ENCODE peak calls at places on chromosomes 4 and X, in four cellular contexts. One of them, this sample, is unnamed.

GRCh38 chr4:151142758-151143157 is 43.3 kb downstream of the RPS3A start:
- DNase-seq in SJSA1: no peak
- DNase-seq in cardiac muscle cell: no peak
- DNase-seq in A549: no peak
- DNase-seq in this sample: no peak

GRCh38 chr4:6901669-6902317 is 7.8 kb upstream of the TBC1D14 start:
- DNase-seq in SJSA1: no peak
- DNase-seq in cardiac muscle cell: no peak
- DNase-seq in A549: no peak
- DNase-seq in this sample: no peak

GRCh38 chr4:26326791-26327190 is 6.0 kb downstream of the RBPJ start:
- DNase-seq in SJSA1: peak; percentile 65
- DNase-seq in cardiac muscle cell: no peak
- DNase-seq in A549: no peak
- DNase-seq in this sample: no peak

GRCh38 chrX:130224810-130225209 is 43.9 kb downstream of the ZNF280C start:
- DNase-seq in SJSA1: no peak
- DNase-seq in cardiac muscle cell: no peak
- DNase-seq in A549: no peak
- DNase-seq in this sample: no peak

GRCh38 chr4:129446074-129446473 is 350.1 kb downstream of the C4orf33 start:
- DNase-seq in SJSA1: no peak
- DNase-seq in cardiac muscle cell: no peak
- DNase-seq in A549: no peak
- DNase-seq in this sample: peak; percentile 26

GRCh38 chr4:79472693-79473552 is 64.9 kb upstream of the GK2 start:
- DNase-seq in SJSA1: no peak
- DNase-seq in cardiac muscle cell: no peak
- DNase-seq in A549: no peak
- DNase-seq in this sample: no peak

GRCh38 chr4:89111833-89112563 is 665 bp downstream of the TIGD2 start:
- DNase-seq in SJSA1: peak; percentile 64
- DNase-seq in cardiac muscle cell: peak; percentile 35
- DNase-seq in A549: peak; percentile 69
- DNase-seq in this sample: no peak

GRCh38 chr4:132504438-132504837 is 644.7 kb upstream of the PCDH10 start:
- DNase-seq in SJSA1: no peak
- DNase-seq in cardiac muscle cell: no peak
- DNase-seq in A549: no peak
- DNase-seq in this sample: no peak

GRCh38 chr4:25861422-25861926 is 1.3 kb downstream of the SEL1L3 start:
- DNase-seq in SJSA1: no peak
- DNase-seq in cardiac muscle cell: no peak
- DNase-seq in A549: peak; percentile 12
- DNase-seq in this sample: no peak

GRCh38 chr4:153181293-153182080 is 22.8 kb upstream of the TRIM2 start:
- DNase-seq in SJSA1: peak; percentile 92
- DNase-seq in cardiac muscle cell: no peak
- DNase-seq in A549: no peak
- DNase-seq in this sample: no peak

GRCh38 chrX:50747471-50747900 is 66.5 kb downstream of the SHROOM4 start:
- DNase-seq in SJSA1: peak; percentile 45
- DNase-seq in cardiac muscle cell: peak; percentile 21
- DNase-seq in A549: peak; percentile 11
- DNase-seq in this sample: peak; percentile 21

GRCh38 chr4:77418333-77418732 is 187.3 kb upstream of the CXCL13 start:
- DNase-seq in SJSA1: no peak
- DNase-seq in cardiac muscle cell: no peak
- DNase-seq in A549: peak; percentile 23
- DNase-seq in this sample: no peak

GRCh38 chr4:85543832-85544231 is 68.9 kb downstream of the ARHGAP24 start:
- DNase-seq in SJSA1: no peak
- DNase-seq in cardiac muscle cell: no peak
- DNase-seq in A549: no peak
- DNase-seq in this sample: no peak

GRCh38 chr4:76748649-76749048 is 149.3 kb downstream of the SOWAHB start:
- DNase-seq in SJSA1: no peak
- DNase-seq in cardiac muscle cell: no peak
- DNase-seq in A549: peak; percentile 51
- DNase-seq in this sample: peak; percentile 41

DNA sequence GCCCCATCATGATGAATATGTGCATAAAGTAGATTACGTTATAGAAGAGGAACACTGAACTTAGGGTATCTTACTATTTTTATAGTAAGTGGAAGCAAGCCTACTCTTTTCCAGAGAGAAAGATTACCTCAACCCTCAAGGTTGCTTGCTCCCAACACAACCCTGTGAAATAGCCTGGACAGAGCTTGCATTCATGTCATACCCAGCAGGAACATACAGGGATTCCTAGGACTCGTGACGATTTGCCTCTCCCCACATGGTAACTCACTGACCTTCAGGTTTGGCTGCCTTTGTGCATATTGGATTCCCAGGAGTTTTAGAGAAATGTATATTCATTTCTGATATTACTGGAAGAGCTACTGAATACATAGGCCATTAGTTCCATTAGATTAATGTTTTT is 80.5 kb downstream of the BLTP1 start:
- DNase-seq in SJSA1: no peak
- DNase-seq in cardiac muscle cell: no peak
- DNase-seq in A549: no peak
- DNase-seq in this sample: no peak
- H3K4me3 ChIP-seq in SJSA1: no peak overlapping the region
- H3K4me3 ChIP-seq in cardiac muscle cell: no peak overlapping the region
- H3K4me3 ChIP-seq in A549: no peak overlapping the region
- H3K4me3 ChIP-seq in this sample: no peak overlapping the region

GRCh38 chrX:48475774-48476577 is at the start of gene FTSJ1:
- DNase-seq in SJSA1: peak; percentile 88
- DNase-seq in cardiac muscle cell: peak; percentile 70
- DNase-seq in A549: peak; percentile 90
- DNase-seq in this sample: peak; percentile 86

GRCh38 chrX:48473718-48473990 is 2.3 kb upstream of the FTSJ1 start:
- DNase-seq in SJSA1: no peak
- DNase-seq in cardiac muscle cell: no peak
- DNase-seq in A549: no peak
- DNase-seq in this sample: no peak

GRCh38 chrX:48474127-48474526 is 1.9 kb upstream of the FTSJ1 start:
- DNase-seq in SJSA1: no peak
- DNase-seq in cardiac muscle cell: no peak
- DNase-seq in A549: peak; percentile 31
- DNase-seq in this sample: peak; percentile 27

GRCh38 chrX:48475295-48475694 is 704 bp upstream of the FTSJ1 start:
- DNase-seq in SJSA1: no peak
- DNase-seq in cardiac muscle cell: no peak
- DNase-seq in A549: no peak
- DNase-seq in this sample: no peak

GRCh38 chrX:48474581-48474980 is 1.4 kb upstream of the FTSJ1 start:
- DNase-seq in SJSA1: no peak
- DNase-seq in cardiac muscle cell: no peak
- DNase-seq in A549: no peak
- DNase-seq in this sample: no peak
- H3K4me3 ChIP-seq in SJSA1: no peak overlapping the region
- H3K4me3 ChIP-seq in cardiac muscle cell: no peak overlapping the region
- H3K4me3 ChIP-seq in A549: peak overlapping the region; percentile 89
- H3K4me3 ChIP-seq in this sample: no peak overlapping the region

GRCh38 chr4:112908511-112908910 is 140.9 kb upstream of the ANK2 start:
- DNase-seq in SJSA1: no peak
- DNase-seq in cardiac muscle cell: no peak
- DNase-seq in A549: no peak
- DNase-seq in this sample: no peak

GRCh38 chr4:112905728-112906127 is 143.7 kb upstream of the ANK2 start:
- DNase-seq in SJSA1: no peak
- DNase-seq in cardiac muscle cell: no peak
- DNase-seq in A549: no peak
- DNase-seq in this sample: peak; percentile 25

DNA sequence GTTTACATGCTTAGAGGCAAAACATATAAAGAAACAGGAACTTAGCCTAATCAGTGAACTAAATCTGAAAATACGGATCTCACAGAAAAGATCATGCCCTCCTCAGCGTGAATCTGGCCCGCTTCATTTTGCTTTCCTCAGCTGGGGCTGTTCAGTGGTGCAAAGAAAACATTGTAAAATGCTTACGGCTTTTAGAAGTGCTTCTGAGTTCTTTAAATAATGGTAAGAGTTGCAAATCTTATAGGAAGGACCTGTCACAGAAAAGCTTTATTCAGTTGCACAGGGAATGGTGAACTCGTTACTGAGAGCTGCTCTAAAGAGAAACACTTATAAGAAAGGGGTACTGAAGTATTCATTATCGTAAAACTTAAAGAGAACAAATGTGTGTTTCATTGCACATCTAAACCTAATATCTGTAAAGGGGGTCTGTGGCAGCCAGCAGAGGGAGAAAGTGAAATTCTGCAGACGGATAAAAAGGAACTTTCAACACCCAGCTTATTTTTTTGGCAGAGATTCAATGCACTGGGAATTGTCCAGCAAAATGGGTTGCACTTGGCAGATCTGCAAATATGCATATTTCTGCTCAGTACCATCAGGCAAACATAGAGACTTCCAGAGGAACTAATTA is 139.2 kb upstream of the ANK2 start:
- DNase-seq in SJSA1: no peak
- DNase-seq in cardiac muscle cell: peak; percentile 17
- DNase-seq in A549: no peak
- DNase-seq in this sample: peak; percentile 34
- H3K4me3 ChIP-seq in SJSA1: no peak overlapping the region
- H3K4me3 ChIP-seq in cardiac muscle cell: no peak overlapping the region
- H3K4me3 ChIP-seq in A549: no peak overlapping the region
- H3K4me3 ChIP-seq in this sample: peak overlapping the region; percentile 55

GRCh38 chrX:153626863-153627674 is 19.9 kb upstream of the DUSP9 start:
- DNase-seq in SJSA1: no peak
- DNase-seq in cardiac muscle cell: no peak
- DNase-seq in A549: no peak
- DNase-seq in this sample: no peak
- H3K4me3 ChIP-seq in SJSA1: no peak overlapping the region
- H3K4me3 ChIP-seq in cardiac muscle cell: no peak overlapping the region
- H3K4me3 ChIP-seq in A549: no peak overlapping the region
- H3K4me3 ChIP-seq in this sample: no peak overlapping the region

DNA sequence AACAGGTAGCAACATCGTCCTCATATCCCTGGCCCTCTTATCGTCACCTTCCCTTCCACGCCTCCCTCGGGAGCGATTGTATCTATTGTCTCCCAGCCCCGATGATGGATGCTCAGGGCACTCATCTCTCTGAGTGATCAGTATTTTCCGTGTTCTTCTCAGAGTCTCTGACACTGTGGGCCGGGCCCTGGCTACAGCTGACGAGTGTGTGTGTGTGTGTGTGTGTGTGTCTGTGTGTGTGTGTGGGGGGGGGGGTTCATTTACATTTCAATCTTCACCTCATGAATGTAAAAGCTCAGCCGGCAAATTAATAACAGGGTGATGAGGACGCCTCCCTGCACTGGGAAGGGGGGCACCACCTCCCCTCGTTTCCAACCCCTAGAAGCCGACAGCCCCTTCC is 159.4 kb downstream of the SHOX start:
- DNase-seq in SJSA1: no peak
- DNase-seq in cardiac muscle cell: no peak
- DNase-seq in A549: no peak
- DNase-seq in this sample: no peak
- H3K4me3 ChIP-seq in SJSA1: no peak overlapping the region
- H3K4me3 ChIP-seq in cardiac muscle cell: no peak overlapping the region
- H3K4me3 ChIP-seq in A549: no peak overlapping the region
- H3K4me3 ChIP-seq in this sample: no peak overlapping the region

DNA sequence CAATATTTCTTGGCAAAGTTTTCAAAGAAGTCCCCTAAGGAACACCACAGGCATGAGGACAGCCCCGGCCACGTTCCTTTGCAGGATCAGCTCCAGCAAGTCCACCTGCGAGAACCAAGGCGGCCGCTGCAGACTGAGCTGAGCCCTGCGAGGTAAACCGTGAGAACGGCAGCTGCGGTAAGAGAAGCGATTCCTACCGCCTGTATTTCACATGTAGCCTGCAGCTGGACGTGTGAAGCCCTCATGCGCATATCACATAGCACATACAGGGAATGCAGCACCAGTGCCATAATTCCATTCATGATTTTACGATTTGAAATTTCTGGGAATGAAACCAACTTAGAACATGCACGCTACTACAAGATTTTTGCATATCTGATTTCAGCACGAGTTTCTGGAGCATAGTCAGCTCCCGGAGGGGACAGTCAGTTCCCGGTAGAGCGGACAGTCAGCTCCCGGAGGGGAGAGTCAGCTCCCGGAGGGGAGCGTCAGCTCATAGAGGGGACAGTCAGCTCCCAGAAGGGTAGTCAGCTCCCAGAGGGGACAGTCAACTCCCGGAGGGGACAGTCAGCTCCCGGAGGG is 41.7 kb downstream of the FGFRL1 start:
- DNase-seq in SJSA1: no peak
- DNase-seq in cardiac muscle cell: no peak
- DNase-seq in A549: no peak
- DNase-seq in this sample: no peak
- H3K4me3 ChIP-seq in SJSA1: no peak overlapping the region
- H3K4me3 ChIP-seq in cardiac muscle cell: no peak overlapping the region
- H3K4me3 ChIP-seq in A549: no peak overlapping the region
- H3K4me3 ChIP-seq in this sample: no peak overlapping the region

GRCh38 chr4:68953056-68953455 is 1.5 kb upstream of the UGT2A3 start:
- DNase-seq in SJSA1: no peak
- DNase-seq in cardiac muscle cell: no peak
- DNase-seq in A549: no peak
- DNase-seq in this sample: no peak
- H3K4me3 ChIP-seq in SJSA1: no peak overlapping the region
- H3K4me3 ChIP-seq in cardiac muscle cell: no peak overlapping the region
- H3K4me3 ChIP-seq in A549: no peak overlapping the region
- H3K4me3 ChIP-seq in this sample: no peak overlapping the region

GRCh38 chr4:5887361-5888221 is 5.3 kb downstream of the CRMP1 start:
- DNase-seq in SJSA1: no peak
- DNase-seq in cardiac muscle cell: no peak
- DNase-seq in A549: no peak
- DNase-seq in this sample: peak; percentile 75
- H3K4me3 ChIP-seq in SJSA1: no peak overlapping the region
- H3K4me3 ChIP-seq in cardiac muscle cell: peak overlapping the region; percentile 60
- H3K4me3 ChIP-seq in A549: peak overlapping the region; percentile 49
- H3K4me3 ChIP-seq in this sample: peak overlapping the region; percentile 93

DNA sequence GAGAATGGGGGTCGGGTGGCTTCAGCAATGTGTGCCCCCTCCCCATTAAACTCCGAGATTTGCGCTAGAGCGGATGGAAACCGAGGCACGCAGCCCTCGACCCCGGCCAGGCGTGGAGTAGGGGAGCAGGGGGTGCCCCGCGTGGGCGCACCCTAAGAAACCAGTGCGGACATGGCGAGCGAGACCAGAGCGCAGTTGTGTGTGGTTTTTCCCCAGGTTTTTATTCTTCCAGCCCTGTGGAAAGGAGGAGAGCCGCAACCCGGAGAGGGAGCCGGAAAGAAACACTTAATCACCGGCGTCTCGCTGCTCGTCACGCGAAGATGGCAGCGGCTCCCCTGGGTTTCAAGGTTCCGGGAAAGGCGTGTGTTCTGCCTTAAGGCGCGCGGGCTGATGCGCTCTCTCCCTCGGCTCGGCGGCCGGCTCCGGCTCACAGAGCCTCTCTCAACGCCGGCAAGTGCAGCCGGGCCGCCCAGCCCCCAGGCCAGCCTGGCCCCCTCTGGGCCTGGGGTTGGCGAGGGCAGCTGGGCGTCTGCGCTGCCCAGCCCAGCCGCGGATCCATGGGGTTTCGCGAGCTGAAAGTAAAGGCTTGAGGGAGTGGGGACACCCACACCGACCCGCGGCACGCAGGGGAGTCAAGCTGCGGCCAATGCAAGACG is 73.9 kb upstream of the BCOR start:
- DNase-seq in SJSA1: no peak
- DNase-seq in cardiac muscle cell: peak; percentile 63
- DNase-seq in A549: no peak
- DNase-seq in this sample: no peak
- H3K4me3 ChIP-seq in SJSA1: peak overlapping the region; percentile 35
- H3K4me3 ChIP-seq in cardiac muscle cell: peak overlapping the region; percentile 26
- H3K4me3 ChIP-seq in A549: no peak overlapping the region
- H3K4me3 ChIP-seq in this sample: no peak overlapping the region

This sample was measured in BE2C.